ENCODE peak calls at places on chromosome 2, in eight cellular contexts. H is substantia nigra, I is glomerular endothelial cell, P is left ventricle myocardium superior, R is NCI-H1930, A is GM12878, K is Daoy, G is cardiac muscle cell. S is an unnamed sample.

GRCh38 chr2:172106128-172106961 is 3.6 kb upstream of the DLX2 start:
- DNase-seq in H (no peak), I (no peak), P (peak), R (no peak), A (no peak), K (peak), G (peak), S (no peak)

GRCh38 chr2:190181066-190181681 is 118.6 kb upstream of the MSTN start:
- DNase-seq in H (peak), I (no peak), P (no peak), R (no peak), A (no peak), K (peak), G (no peak), S (no peak)

GRCh38 chr2:121095257-121096080 is 189.5 kb downstream of the TFCP2L1 start:
- DNase-seq in H (no peak), I (no peak), P (peak), R (peak), A (no peak), K (peak), G (peak), S (no peak)

GRCh38 chr2:2934030-2934429 is 443.6 kb downstream of the EIPR1 start:
- DNase-seq in H (no peak), I (no peak), P (no peak), R (no peak), A (no peak), K (no peak), G (no peak), S (no peak)

GRCh38 chr2:86622409-86622877 is 1.2 kb downstream of the RNF103 start:
- DNase-seq in H (no peak), I (no peak), P (peak), R (no peak), A (no peak), K (peak), G (peak), S (no peak)

GRCh38 chr2:190763100-190763499 is 114.2 kb downstream of the NAB1 start:
- DNase-seq in H (no peak), I (no peak), P (no peak), R (no peak), A (no peak), K (no peak), G (no peak), S (no peak)

GRCh38 chr2:238284802-238285515 is 3.5 kb downstream of the PER2 start:
- DNase-seq in H (no peak), I (no peak), P (peak), R (no peak), A (no peak), K (no peak), G (no peak), S (no peak)

GRCh38 chr2:126915903-126916302 is 17.2 kb downstream of the TEX51 start:
- DNase-seq in H (no peak), I (no peak), P (no peak), R (no peak), A (no peak), K (no peak), G (no peak), S (no peak)

GRCh38 chr2:171341394-171341793 is 92.4 kb downstream of the METTL8 start:
- DNase-seq in H (no peak), I (no peak), P (no peak), R (no peak), A (no peak), K (no peak), G (no peak), S (no peak)

GRCh38 chr2:149525323-149525722 is 62.3 kb downstream of the MMADHC start:
- DNase-seq in H (no peak), I (no peak), P (no peak), R (no peak), A (no peak), K (no peak), G (no peak), S (no peak)

GRCh38 chr2:232668805-232669444 is 28.2 kb upstream of the GIGYF2 start:
- DNase-seq in H (no peak), I (no peak), P (no peak), R (no peak), A (no peak), K (peak), G (peak), S (no peak)

GRCh38 chr2:75337040-75337439 is 137.7 kb upstream of the TACR1 start:
- DNase-seq in H (no peak), I (no peak), P (no peak), R (no peak), A (no peak), K (no peak), G (no peak), S (no peak)

GRCh38 chr2:47516496-47517104 is 113.6 kb downstream of the MSH2 start:
- DNase-seq in H (no peak), I (no peak), P (no peak), R (no peak), A (no peak), K (no peak), G (no peak), S (no peak)

GRCh38 chr2:223784221-223784772 is 53.1 kb downstream of the AP1S3 start:
- DNase-seq in H (no peak), I (no peak), P (no peak), R (no peak), A (no peak), K (no peak), G (no peak), S (no peak)

GRCh38 chr2:42906557-42907380 is 114.4 kb upstream of the HAAO start:
- DNase-seq in H (no peak), I (no peak), P (peak), R (no peak), A (no peak), K (peak), G (peak), S (no peak)

GRCh38 chr2:2875831-2876230 is 501.8 kb downstream of the EIPR1 start:
- DNase-seq in H (no peak), I (no peak), P (no peak), R (no peak), A (no peak), K (no peak), G (no peak), S (no peak)

GRCh38 chr2:209526541-209526940 is 102.7 kb downstream of the MAP2 start:
- DNase-seq in H (no peak), I (no peak), P (no peak), R (no peak), A (no peak), K (no peak), G (peak), S (no peak)

GRCh38 chr2:221610675-221611074 is 38.6 kb upstream of the EPHA4 start:
- DNase-seq in H (no peak), I (no peak), P (no peak), R (no peak), A (no peak), K (no peak), G (no peak), S (no peak)

GRCh38 chr2:168310580-168310979 is 63.2 kb upstream of the STK39 start:
- DNase-seq in H (no peak), I (no peak), P (no peak), R (no peak), A (no peak), K (no peak), G (no peak), S (no peak)

GRCh38 chr2:226862623-226863022 is 26.8 kb downstream of the RHBDD1 start:
- DNase-seq in H (no peak), I (no peak), P (no peak), R (no peak), A (peak), K (peak), G (no peak), S (no peak)

GRCh38 chr2:20141056-20141762 is 83.7 kb downstream of the SDC1 start:
- DNase-seq in H (no peak), I (peak), P (peak), R (no peak), A (no peak), K (peak), G (peak), S (peak)

GRCh38 chr2:43341959-43342757 is 115.8 kb upstream of the ZFP36L2 start:
- DNase-seq in H (no peak), I (no peak), P (no peak), R (no peak), A (no peak), K (no peak), G (no peak), S (no peak)

GRCh38 chr2:207135340-207135739 is 30.4 kb downstream of the KLF7 start:
- DNase-seq in H (no peak), I (peak), P (no peak), R (no peak), A (no peak), K (no peak), G (peak), S (no peak)

GRCh38 chr2:223918671-223919134 is 26.4 kb downstream of the WDFY1 start:
- DNase-seq in H (no peak), I (no peak), P (no peak), R (no peak), A (no peak), K (no peak), G (no peak), S (no peak)

GRCh38 chr2:54642684-54643430 is 80.6 kb upstream of the EML6 start:
- DNase-seq in H (no peak), I (no peak), P (no peak), R (no peak), A (no peak), K (no peak), G (no peak), S (no peak)

GRCh38 chr2:128282246-128282975 is 36.3 kb downstream of the HS6ST1 start:
- DNase-seq in H (no peak), I (no peak), P (peak), R (no peak), A (no peak), K (no peak), G (no peak), S (no peak)

GRCh38 chr2:139031722-139032121 is 251.5 kb upstream of the NXPH2 start:
- DNase-seq in H (no peak), I (no peak), P (no peak), R (no peak), A (peak), K (no peak), G (peak), S (no peak)

GRCh38 chr2:165293439-165294420 is 54.5 kb downstream of the SCN2A start:
- DNase-seq in H (peak), I (peak), P (no peak), R (peak), A (peak), K (peak), G (peak), S (peak)

GRCh38 chr2:5985551-5986229 is 293.5 kb downstream of the SOX11 start:
- DNase-seq in H (no peak), I (no peak), P (no peak), R (no peak), A (no peak), K (no peak), G (no peak), S (no peak)

GRCh38 chr2:85390941-85391669 is 19.1 kb downstream of the CAPG start:
- DNase-seq in H (no peak), I (no peak), P (peak), R (peak), A (no peak), K (peak), G (peak), S (no peak)

GRCh38 chr2:47652041-47652713 is 130.8 kb upstream of the MSH6 start:
- DNase-seq in H (no peak), I (no peak), P (no peak), R (no peak), A (no peak), K (no peak), G (no peak), S (no peak)

GRCh38 chr2:42902939-42903709 is 110.7 kb upstream of the HAAO start:
- DNase-seq in H (no peak), I (no peak), P (no peak), R (no peak), A (no peak), K (no peak), G (no peak), S (no peak)

S was measured in epithelial cell of proximal tubule.